ENCODE peak calls at places on chromosome 17, in four cellular contexts. L is NCI-H1417, U is SHP77, W is substantia nigra. X is an unnamed sample.

GRCh38 chr17:37671813-37672544 is 28.7 kb upstream of the DDX52 start:
- DNase-seq in L (no peak), U (no peak), W (no peak), X (no peak)

GRCh38 chr17:49908782-49909714 is 59.9 kb upstream of the DLX4 start:
- DNase-seq in U (no peak), L (no peak), W (no peak), X (no peak)

GRCh38 chr17:19642373-19642893 is 6.1 kb upstream of the ALDH3A2 start:
- DNase-seq in L (no peak), U (no peak), W (no peak), X (no peak)

GRCh38 chr17:51045616-51046526 is 74.8 kb downstream of the SPAG9 start:
- DNase-seq in L (peak), U (no peak), W (no peak), X (peak)

GRCh38 chr17:40415390-40415789 is 2.3 kb downstream of the TOP2A start:
- DNase-seq in L (no peak), W (no peak), U (no peak), X (peak)

GRCh38 chr17:81733507-81734404 is 21.7 kb downstream of the SLC25A10 start:
- DNase-seq in U (peak), W (no peak), L (peak), X (peak)

GRCh38 chr17:64537488-64537887 is 30.7 kb downstream of the CEP95 start:
- DNase-seq in L (no peak), W (no peak), U (no peak), X (no peak)

GRCh38 chr17:28750178-28751047 is 6.6 kb downstream of the TRAF4 start:
- DNase-seq in L (peak), U (peak), W (peak), X (peak)

GRCh38 chr17:82218349-82219075 is 5.9 kb upstream of the CCDC57 start:
- DNase-seq in U (no peak), L (no peak), W (no peak), X (no peak)

GRCh38 chr17:66952031-66952524 is 12.4 kb upstream of the CACNG4 start:
- DNase-seq in W (no peak), L (no peak), U (no peak), X (peak)

GRCh38 chr17:80750263-80750662 is 205.6 kb downstream of the RPTOR start:
- DNase-seq in L (no peak), U (no peak), W (no peak), X (no peak)

GRCh38 chr17:31470592-31470991 is 79.1 kb downstream of the RAB11FIP4 start:
- DNase-seq in W (no peak), U (no peak), L (no peak), X (no peak)

GRCh38 chr17:57286372-57287105 is 30.2 kb downstream of the MSI2 start:
- DNase-seq in L (peak), U (no peak), W (no peak), X (peak)

GRCh38 chr17:35298639-35299038 is 55.8 kb downstream of the SLFN5 start:
- DNase-seq in U (no peak), W (no peak), L (no peak), X (no peak)

GRCh38 chr17:59365383-59365981 is 34.0 kb downstream of the YPEL2 start:
- DNase-seq in W (no peak), L (peak), U (peak), X (peak)

GRCh38 chr17:49393491-49394255 is 21.0 kb downstream of the PHB1 start:
- DNase-seq in W (no peak), U (no peak), L (no peak), X (no peak)

GRCh38 chr17:6523809-6524355 is 32.5 kb downstream of the PITPNM3 start:
- DNase-seq in U (no peak), W (no peak), L (no peak), X (no peak)

GRCh38 chr17:49216953-49217650 is 6.6 kb downstream of the ABI3 start:
- DNase-seq in L (no peak), W (no peak), U (no peak), X (no peak)

GRCh38 chr17:6639651-6640535 is 618 bp downstream of the KIAA0753 start:
- DNase-seq in U (no peak), L (peak), W (no peak), X (peak)

GRCh38 chr17:79988163-79988971 is 47.3 kb downstream of the TBC1D16 start:
- DNase-seq in L (peak), U (peak), W (no peak), X (no peak)

GRCh38 chr17:50629902-50630301 is 4.8 kb upstream of the ABCC3 start:
- DNase-seq in L (no peak), W (no peak), U (no peak), X (no peak)

GRCh38 chr17:74715144-74715543 is 2.4 kb upstream of the CD300LF start:
- DNase-seq in W (no peak), L (no peak), U (no peak), X (no peak)

GRCh38 chr17:45143767-45144198 is 4.5 kb upstream of the HEXIM1 start:
- DNase-seq in U (no peak), W (peak), L (no peak), X (peak)

GRCh38 chr17:512926-513325 is 160.3 kb upstream of the RPH3AL start:
- DNase-seq in L (no peak), U (no peak), W (no peak), X (no peak)

GRCh38 chr17:78230996-78231931 is at the start of gene TMEM235:
- DNase-seq in U (no peak), L (no peak), W (no peak), X (peak)

GRCh38 chr17:6753006-6753445 is 2.8 kb upstream of the XAF1 start:
- DNase-seq in L (no peak), W (no peak), U (peak), X (peak)

GRCh38 chr17:79981661-79982101 is 54.0 kb downstream of the TBC1D16 start:
- DNase-seq in W (no peak), U (no peak), L (no peak), X (peak)

GRCh38 chr17:4944163-4944553 is 4.1 kb downstream of the RNF167 start:
- DNase-seq in U (no peak), L (no peak), W (no peak), X (no peak)

X was measured in neural progenitor cell.